ENCODE peak calls at places on chromosomes 7 and 10, in six cellular contexts. One of them, this sample, is unnamed.

GRCh38 chr7:111953611-111954010 is 252.6 kb downstream of the DOCK4 start:
- DNase-seq in choroid plexus epithelial cell: peak; percentile 31
- DNase-seq in body of pancreas: no peak
- DNase-seq in coronary artery: no peak
- DNase-seq in ovary: no peak
- DNase-seq in small intestine: peak; percentile 3
- DNase-seq in this sample: no peak

GRCh38 chr10:57992321-57993077 is 275.2 kb downstream of the IPMK start:
- DNase-seq in small intestine: peak; percentile 8
- DNase-seq in choroid plexus epithelial cell: peak; percentile 69
- DNase-seq in coronary artery: no peak
- DNase-seq in body of pancreas: peak; percentile 11
- DNase-seq in ovary: no peak
- DNase-seq in this sample: peak; percentile 64

GRCh38 chr7:112144284-112145059 is 61.7 kb downstream of the DOCK4 start:
- DNase-seq in ovary: no peak
- DNase-seq in body of pancreas: no peak
- DNase-seq in coronary artery: no peak
- DNase-seq in choroid plexus epithelial cell: no peak
- DNase-seq in small intestine: no peak
- DNase-seq in this sample: no peak

GRCh38 chr10:92573798-92574544 is at the start of gene IDE:
- DNase-seq in body of pancreas: peak; percentile 91
- DNase-seq in choroid plexus epithelial cell: peak; percentile 92
- DNase-seq in small intestine: peak; percentile 86
- DNase-seq in ovary: peak; percentile 89
- DNase-seq in coronary artery: peak; percentile 91
- DNase-seq in this sample: peak; percentile 90

GRCh38 chr7:25515876-25516275 is 287.6 kb upstream of the NPVF start:
- DNase-seq in ovary: no peak
- DNase-seq in choroid plexus epithelial cell: no peak
- DNase-seq in coronary artery: no peak
- DNase-seq in small intestine: no peak
- DNase-seq in body of pancreas: no peak
- DNase-seq in this sample: no peak

GRCh38 chr10:127849224-127849623 is 43.5 kb downstream of the CLRN3 start:
- DNase-seq in ovary: no peak
- DNase-seq in coronary artery: no peak
- DNase-seq in choroid plexus epithelial cell: no peak
- DNase-seq in small intestine: no peak
- DNase-seq in body of pancreas: no peak
- DNase-seq in this sample: no peak

GRCh38 chr7:1848013-1848640 is 178.1 kb downstream of the ELFN1 start:
- DNase-seq in choroid plexus epithelial cell: no peak
- DNase-seq in small intestine: no peak
- DNase-seq in coronary artery: no peak
- DNase-seq in body of pancreas: no peak
- DNase-seq in ovary: no peak
- DNase-seq in this sample: no peak

GRCh38 chr7:46229409-46229808 is 308.3 kb upstream of the IGFBP3 start:
- DNase-seq in small intestine: no peak
- DNase-seq in coronary artery: no peak
- DNase-seq in body of pancreas: no peak
- DNase-seq in ovary: no peak
- DNase-seq in choroid plexus epithelial cell: peak; percentile 93
- DNase-seq in this sample: no peak

GRCh38 chr10:76864913-76865312 is 772.7 kb downstream of the KCNMA1 start:
- DNase-seq in small intestine: no peak
- DNase-seq in ovary: no peak
- DNase-seq in body of pancreas: no peak
- DNase-seq in choroid plexus epithelial cell: no peak
- DNase-seq in coronary artery: no peak
- DNase-seq in this sample: no peak

GRCh38 chr7:47631711-47632110 is 49.8 kb upstream of the TNS3 start:
- DNase-seq in choroid plexus epithelial cell: no peak
- DNase-seq in ovary: no peak
- DNase-seq in small intestine: no peak
- DNase-seq in coronary artery: no peak
- DNase-seq in body of pancreas: no peak
- DNase-seq in this sample: no peak

GRCh38 chr7:31372538-31372937 is 32.0 kb upstream of the NEUROD6 start:
- DNase-seq in coronary artery: no peak
- DNase-seq in body of pancreas: no peak
- DNase-seq in choroid plexus epithelial cell: no peak
- DNase-seq in small intestine: no peak
- DNase-seq in ovary: no peak
- DNase-seq in this sample: no peak

GRCh38 chr7:47291461-47292051 is 290.4 kb downstream of the TNS3 start:
- DNase-seq in choroid plexus epithelial cell: peak; percentile 92
- DNase-seq in body of pancreas: no peak
- DNase-seq in ovary: no peak
- DNase-seq in coronary artery: no peak
- DNase-seq in small intestine: no peak
- DNase-seq in this sample: no peak

GRCh38 chr10:43196131-43196980 is 58.1 kb downstream of the CSGALNACT2 start:
- DNase-seq in small intestine: no peak
- DNase-seq in choroid plexus epithelial cell: no peak
- DNase-seq in body of pancreas: no peak
- DNase-seq in coronary artery: no peak
- DNase-seq in ovary: peak; percentile 16
- DNase-seq in this sample: no peak

GRCh38 chr7:131105803-131106680 is 221.6 kb upstream of the MKLN1 start:
- DNase-seq in body of pancreas: peak; percentile 85
- DNase-seq in ovary: peak; percentile 90
- DNase-seq in small intestine: peak; percentile 77
- DNase-seq in coronary artery: peak; percentile 90
- DNase-seq in choroid plexus epithelial cell: peak; percentile 80
- DNase-seq in this sample: peak; percentile 82

GRCh38 chr7:140196361-140197217 is 19.8 kb upstream of the KDM7A start:
- DNase-seq in coronary artery: no peak
- DNase-seq in ovary: no peak
- DNase-seq in small intestine: no peak
- DNase-seq in choroid plexus epithelial cell: peak; percentile 83
- DNase-seq in body of pancreas: peak; percentile 13
- DNase-seq in this sample: peak; percentile 28

GRCh38 chr7:83697814-83698530 is 49.0 kb upstream of the SEMA3E start:
- DNase-seq in choroid plexus epithelial cell: no peak
- DNase-seq in ovary: no peak
- DNase-seq in body of pancreas: no peak
- DNase-seq in coronary artery: no peak
- DNase-seq in small intestine: no peak
- DNase-seq in this sample: no peak

GRCh38 chr7:120941064-120941463 is 9.5 kb upstream of the ING3 start:
- DNase-seq in body of pancreas: no peak
- DNase-seq in ovary: no peak
- DNase-seq in coronary artery: no peak
- DNase-seq in small intestine: peak; percentile 49
- DNase-seq in choroid plexus epithelial cell: peak; percentile 31
- DNase-seq in this sample: no peak

GRCh38 chr10:10394933-10395658 is 622.6 kb upstream of the CELF2 start:
- DNase-seq in ovary: no peak
- DNase-seq in coronary artery: no peak
- DNase-seq in body of pancreas: no peak
- DNase-seq in small intestine: no peak
- DNase-seq in choroid plexus epithelial cell: peak; percentile 28
- DNase-seq in this sample: no peak

GRCh38 chr7:123865517-123866117 is 20.6 kb downstream of the HYAL4 start:
- DNase-seq in choroid plexus epithelial cell: peak; percentile 90
- DNase-seq in body of pancreas: peak; percentile 79
- DNase-seq in small intestine: peak; percentile 76
- DNase-seq in coronary artery: no peak
- DNase-seq in ovary: no peak
- DNase-seq in this sample: peak; percentile 53

GRCh38 chr10:123994417-123995081 is 98.8 kb downstream of the CHST15 start:
- DNase-seq in body of pancreas: peak; percentile 86
- DNase-seq in choroid plexus epithelial cell: peak; percentile 88
- DNase-seq in small intestine: peak; percentile 71
- DNase-seq in ovary: peak; percentile 96
- DNase-seq in coronary artery: peak; percentile 89
- DNase-seq in this sample: peak; percentile 87

GRCh38 chr7:140672382-140673062 is at the start of gene ADCK2:
- DNase-seq in coronary artery: no peak
- DNase-seq in small intestine: peak; percentile 64
- DNase-seq in body of pancreas: peak; percentile 53
- DNase-seq in ovary: peak; percentile 80
- DNase-seq in choroid plexus epithelial cell: peak; percentile 15
- DNase-seq in this sample: peak; percentile 63

GRCh38 chr7:142391191-142391992 is 133.5 kb upstream of the PRSS58 start:
- DNase-seq in ovary: no peak
- DNase-seq in small intestine: no peak
- DNase-seq in body of pancreas: no peak
- DNase-seq in choroid plexus epithelial cell: peak; percentile 21
- DNase-seq in coronary artery: no peak
- DNase-seq in this sample: no peak

GRCh38 chr7:116984917-116985316 is 31.6 kb downstream of the ST7 start:
- DNase-seq in small intestine: peak; percentile 33
- DNase-seq in body of pancreas: no peak
- DNase-seq in choroid plexus epithelial cell: peak; percentile 50
- DNase-seq in coronary artery: no peak
- DNase-seq in ovary: no peak
- DNase-seq in this sample: no peak

GRCh38 chr7:27235387-27236052 is 7.1 kb upstream of the EVX1 start:
- DNase-seq in body of pancreas: peak; percentile 41
- DNase-seq in choroid plexus epithelial cell: peak; percentile 6
- DNase-seq in ovary: peak; percentile 58
- DNase-seq in small intestine: peak; percentile 25
- DNase-seq in coronary artery: no peak
- DNase-seq in this sample: no peak
- H3K4me3 ChIP-seq in body of pancreas: no peak overlapping the region
- H3K4me3 ChIP-seq in choroid plexus epithelial cell: peak overlapping the region; percentile 37
- H3K4me3 ChIP-seq in ovary: peak overlapping the region; percentile 35
- H3K4me3 ChIP-seq in small intestine: no peak overlapping the region
- H3K4me3 ChIP-seq in coronary artery: peak overlapping the region; percentile 63
- H3K4me3 ChIP-seq in this sample: peak overlapping the region; percentile 3

GRCh38 chr7:159158888-159159405 is 14.3 kb upstream of the VIPR2 start:
- DNase-seq in small intestine: no peak
- DNase-seq in ovary: no peak
- DNase-seq in body of pancreas: no peak
- DNase-seq in choroid plexus epithelial cell: no peak
- DNase-seq in coronary artery: no peak
- DNase-seq in this sample: no peak
- H3K4me3 ChIP-seq in small intestine: no peak overlapping the region
- H3K4me3 ChIP-seq in ovary: no peak overlapping the region
- H3K4me3 ChIP-seq in body of pancreas: no peak overlapping the region
- H3K4me3 ChIP-seq in choroid plexus epithelial cell: no peak overlapping the region
- H3K4me3 ChIP-seq in coronary artery: no peak overlapping the region
- H3K4me3 ChIP-seq in this sample: no peak overlapping the region

DNA sequence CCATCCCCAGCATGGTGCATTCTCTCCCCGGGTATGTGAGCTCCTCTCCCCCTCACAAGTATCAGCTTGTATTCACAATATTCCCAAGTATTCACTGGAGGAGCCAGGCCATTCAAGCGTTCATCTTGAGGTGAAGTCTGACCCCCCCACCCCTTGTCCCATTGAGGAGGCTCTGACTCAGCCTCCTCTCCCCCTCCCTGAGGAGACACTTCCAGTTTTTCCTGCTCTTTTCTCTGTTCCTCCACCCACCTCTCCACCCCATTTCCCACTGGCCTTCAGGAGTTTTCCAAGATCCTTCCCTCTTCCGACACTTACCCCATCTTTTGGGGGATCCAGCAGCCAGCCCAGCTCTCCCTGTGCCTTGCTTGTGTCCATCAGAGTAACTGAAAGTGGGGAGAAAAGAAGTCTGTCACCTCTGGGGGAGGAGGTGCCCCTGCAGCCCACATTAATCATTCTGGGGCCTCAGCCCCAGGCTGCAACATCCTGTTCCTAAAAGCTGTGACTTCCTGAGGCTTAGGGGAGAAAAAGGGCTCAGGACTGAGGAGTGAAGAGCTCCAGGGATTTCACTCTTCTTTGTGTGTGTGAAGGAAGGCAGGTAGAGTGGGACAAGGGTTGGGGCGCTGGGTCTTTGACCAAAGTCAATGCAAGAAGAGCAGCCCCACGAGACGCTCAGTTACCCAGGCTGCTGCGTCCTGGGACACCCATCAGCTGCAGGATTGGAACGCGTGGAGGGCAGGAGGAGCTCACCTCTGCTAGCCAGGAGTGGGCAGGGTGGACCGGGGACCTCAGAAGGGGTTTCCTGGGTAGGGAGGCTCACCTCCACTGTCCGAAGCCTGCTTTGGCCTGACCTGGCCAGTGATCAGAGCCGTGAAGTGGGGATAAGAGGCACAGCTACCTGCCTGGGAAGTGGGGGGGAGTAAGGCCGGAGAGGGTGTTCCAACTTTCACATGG is 1.1 kb downstream of the EPHA1 start:
- DNase-seq in coronary artery: no peak
- DNase-seq in choroid plexus epithelial cell: no peak
- DNase-seq in body of pancreas: no peak
- DNase-seq in small intestine: no peak
- DNase-seq in ovary: no peak
- DNase-seq in this sample: no peak
- H3K4me3 ChIP-seq in coronary artery: no peak overlapping the region
- H3K4me3 ChIP-seq in choroid plexus epithelial cell: no peak overlapping the region
- H3K4me3 ChIP-seq in body of pancreas: peak overlapping the region; percentile 93
- H3K4me3 ChIP-seq in small intestine: peak overlapping the region; percentile 19
- H3K4me3 ChIP-seq in ovary: no peak overlapping the region
- H3K4me3 ChIP-seq in this sample: no peak overlapping the region

GRCh38 chr10:99788598-99789259 is 6.3 kb downstream of the ABCC2 start:
- DNase-seq in ovary: no peak
- DNase-seq in small intestine: no peak
- DNase-seq in body of pancreas: peak; percentile 50
- DNase-seq in coronary artery: no peak
- DNase-seq in choroid plexus epithelial cell: peak; percentile 50
- DNase-seq in this sample: peak; percentile 3
- H3K4me3 ChIP-seq in ovary: no peak overlapping the region
- H3K4me3 ChIP-seq in small intestine: no peak overlapping the region
- H3K4me3 ChIP-seq in body of pancreas: no peak overlapping the region
- H3K4me3 ChIP-seq in coronary artery: no peak overlapping the region
- H3K4me3 ChIP-seq in choroid plexus epithelial cell: no peak overlapping the region
- H3K4me3 ChIP-seq in this sample: no peak overlapping the region

GRCh38 chr10:21160116-21160515 is 263.0 kb upstream of the NEBL start:
- DNase-seq in small intestine: no peak
- DNase-seq in ovary: no peak
- DNase-seq in body of pancreas: no peak
- DNase-seq in coronary artery: no peak
- DNase-seq in choroid plexus epithelial cell: no peak
- DNase-seq in this sample: peak; percentile 46
- H3K4me3 ChIP-seq in small intestine: no peak overlapping the region
- H3K4me3 ChIP-seq in ovary: no peak overlapping the region
- H3K4me3 ChIP-seq in body of pancreas: no peak overlapping the region
- H3K4me3 ChIP-seq in coronary artery: no peak overlapping the region
- H3K4me3 ChIP-seq in choroid plexus epithelial cell: no peak overlapping the region
- H3K4me3 ChIP-seq in this sample: no peak overlapping the region

DNA sequence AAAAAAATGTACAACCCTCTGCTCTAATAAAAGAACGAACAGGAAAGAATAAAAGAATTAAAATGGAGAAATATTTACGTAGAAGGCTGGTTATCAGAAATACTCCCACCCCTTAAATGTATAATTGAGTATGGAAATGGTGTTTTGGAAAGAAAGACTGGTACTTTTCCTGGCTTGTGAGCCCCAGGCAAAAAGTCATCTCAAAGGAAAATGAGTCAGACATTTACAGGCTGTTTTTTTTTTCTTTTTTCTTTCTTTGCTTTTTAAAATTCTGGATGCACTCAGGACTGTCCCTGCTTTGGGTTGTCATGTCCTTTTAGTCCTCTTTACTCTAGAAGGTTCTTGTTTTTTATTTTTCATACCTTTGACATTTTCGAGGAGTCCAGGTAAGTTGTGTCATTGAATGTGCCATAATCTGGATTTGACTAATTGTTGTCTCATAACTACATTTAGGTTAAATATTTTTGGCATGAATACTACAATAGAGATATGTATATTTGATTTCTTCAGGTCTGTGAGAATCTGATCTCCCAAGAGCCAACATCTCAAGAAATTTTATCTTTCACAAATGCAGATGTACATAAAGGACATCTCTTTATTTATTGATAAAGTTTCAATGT is 313.0 kb upstream of the GLI3 start:
- DNase-seq in body of pancreas: no peak
- DNase-seq in ovary: no peak
- DNase-seq in choroid plexus epithelial cell: no peak
- DNase-seq in small intestine: no peak
- DNase-seq in coronary artery: no peak
- DNase-seq in this sample: no peak
- H3K4me3 ChIP-seq in body of pancreas: no peak overlapping the region
- H3K4me3 ChIP-seq in ovary: no peak overlapping the region
- H3K4me3 ChIP-seq in choroid plexus epithelial cell: no peak overlapping the region
- H3K4me3 ChIP-seq in small intestine: no peak overlapping the region
- H3K4me3 ChIP-seq in coronary artery: no peak overlapping the region
- H3K4me3 ChIP-seq in this sample: no peak overlapping the region

This sample was measured in thyroid gland.